ENCODE peak calls at places on chromosomes 5 and 9, in nine cellular contexts. P is RWPE1; E is cardiac fibroblast; I is heart right ventricle; L is substantia nigra; D is SW480; O is HT1080; T is Daoy; Q is stimulated activated CD4-positive, alpha-beta T cell treated with anti-CD3 and anti-CD28 coated beads, Interleukin-1b, Interleukin-23, amount 100 ng/mL, for 24 hours. J is an unnamed sample.

GRCh38 chr9:113548221-113549041 is 84.9 kb downstream of the RGS3 start:
- DNase-seq in P (no peak), E (peak), I (peak), L (peak), D (peak), O (peak), T (peak), Q (no peak), J (no peak)

GRCh38 chr5:150801117-150801927 is 22.8 kb downstream of the SMIM3 start:
- DNase-seq in P (peak), E (peak), I (no peak), L (no peak), D (peak), O (peak), T (peak), Q (no peak), J (peak)

GRCh38 chr5:150596826-150597225 is 43.6 kb upstream of the SYNPO start:
- DNase-seq in P (no peak), E (no peak), I (no peak), L (no peak), D (no peak), O (no peak), T (no peak), Q (no peak), J (no peak)

GRCh38 chr5:109485030-109485429 is 75.3 kb upstream of the PJA2 start:
- DNase-seq in P (no peak), E (peak), I (peak), L (peak), D (peak), O (no peak), T (peak), Q (no peak), J (peak)

GRCh38 chr9:131732636-131733340 is 7.1 kb downstream of the RAPGEF1 start:
- DNase-seq in P (no peak), E (no peak), I (no peak), L (no peak), D (no peak), O (no peak), T (peak), Q (no peak), J (no peak)

GRCh38 chr5:75640395-75640794 is 29.1 kb downstream of the ANKDD1B start:
- DNase-seq in P (peak), E (peak), I (no peak), L (no peak), D (no peak), O (peak), T (peak), Q (no peak), J (peak)

GRCh38 chr9:36402536-36402935 is 2.5 kb upstream of the RNF38 start:
- DNase-seq in P (no peak), E (no peak), I (no peak), L (no peak), D (no peak), O (no peak), T (no peak), Q (no peak), J (no peak)

GRCh38 chr5:96080557-96080956 is 118.9 kb upstream of the ELL2 start:
- DNase-seq in P (no peak), E (peak), I (no peak), L (no peak), D (no peak), O (peak), T (peak), Q (no peak), J (peak)

GRCh38 chr5:153959134-153959957 is 79.4 kb downstream of the FAM114A2 start:
- DNase-seq in P (no peak), E (peak), I (no peak), L (no peak), D (peak), O (peak), T (no peak), Q (no peak), J (peak)

GRCh38 chr5:74242516-74242915 is 398.0 kb downstream of the ENC1 start:
- DNase-seq in P (no peak), E (no peak), I (no peak), L (no peak), D (no peak), O (no peak), T (no peak), Q (no peak), J (no peak)

GRCh38 chr9:124764774-124765438 is 6.2 kb downstream of the NR6A1 start:
- DNase-seq in P (peak), E (peak), I (no peak), L (no peak), D (peak), O (no peak), T (no peak), Q (no peak), J (peak)

GRCh38 chr5:179908528-179908927 is 831 bp upstream of the TBC1D9B start:
- DNase-seq in P (no peak), E (no peak), I (no peak), L (no peak), D (no peak), O (no peak), T (no peak), Q (no peak), J (no peak)

GRCh38 chr9:133443982-133444381 is 15.8 kb upstream of the CACFD1 start:
- DNase-seq in P (no peak), E (peak), I (no peak), L (no peak), D (no peak), O (no peak), T (peak), Q (no peak), J (no peak)

GRCh38 chr9:91741529-91741928 is 208.5 kb downstream of the ROR2 start:
- DNase-seq in P (peak), E (peak), I (no peak), L (no peak), D (no peak), O (peak), T (peak), Q (no peak), J (peak)

GRCh38 chr5:124492444-124493224 is 253.8 kb downstream of the ZNF608 start:
- DNase-seq in P (no peak), E (no peak), I (no peak), L (no peak), D (no peak), O (no peak), T (no peak), Q (no peak), J (no peak)

GRCh38 chr9:114131808-114132549 is 23.4 kb upstream of the COL27A1 start:
- DNase-seq in P (no peak), E (no peak), I (no peak), L (no peak), D (no peak), O (no peak), T (no peak), Q (no peak), J (no peak)

GRCh38 chr5:169875091-169875727 is 105.1 kb downstream of the INSYN2B start:
- DNase-seq in P (no peak), E (peak), I (no peak), L (no peak), D (no peak), O (no peak), T (no peak), Q (no peak), J (peak)

GRCh38 chr9:93064392-93065124 is 6.1 kb downstream of the SUSD3 start:
- DNase-seq in P (no peak), E (no peak), I (no peak), L (no peak), D (peak), O (peak), T (peak), Q (peak), J (no peak)

GRCh38 chr9:137357166-137357565 is 55.1 kb upstream of the NRARP start:
- DNase-seq in P (no peak), E (no peak), I (no peak), L (no peak), D (no peak), O (no peak), T (no peak), Q (no peak), J (no peak)

GRCh38 chr5:88268414-88269184 is at the start of gene TMEM161B:
- DNase-seq in P (peak), E (peak), I (peak), L (peak), D (peak), O (peak), T (peak), Q (peak), J (peak)

GRCh38 chr9:6889868-6890267 is 132.1 kb downstream of the KDM4C start:
- DNase-seq in P (no peak), E (no peak), I (no peak), L (no peak), D (no peak), O (no peak), T (no peak), Q (no peak), J (no peak)

GRCh38 chr9:33791117-33791516 is 4.2 kb upstream of the PRSS3 start:
- DNase-seq in P (no peak), E (peak), I (no peak), L (no peak), D (no peak), O (peak), T (peak), Q (no peak), J (peak)

GRCh38 chr5:108382784-108383358 is 973 bp upstream of the FBXL17 start:
- DNase-seq in P (peak), E (no peak), I (no peak), L (no peak), D (peak), O (no peak), T (no peak), Q (no peak), J (no peak)

GRCh38 chr5:175383350-175383749 is 60.6 kb downstream of the DRD1 start:
- DNase-seq in P (no peak), E (no peak), I (no peak), L (no peak), D (peak), O (peak), T (peak), Q (no peak), J (no peak)

GRCh38 chr9:4852419-4852818 is 59.7 kb downstream of the RCL1 start:
- DNase-seq in P (no peak), E (no peak), I (no peak), L (no peak), D (no peak), O (no peak), T (no peak), Q (no peak), J (no peak)

GRCh38 chr5:137078171-137078665 is 420.9 kb downstream of the SPOCK1 start:
- DNase-seq in P (peak), E (no peak), I (no peak), L (no peak), D (peak), O (peak), T (peak), Q (no peak), J (peak)

J was measured in MCF 10A.